ENCODE peak calls at places on chromosomes 11 and 22, in eight cellular contexts. One of them, this sample, is unnamed.
A peak's percentile ranks its signal among the peaks of the same experiment; 100 is the strongest.

GRCh38 chr22:25728064-25728463 is 13.9 kb upstream of the MYO18B start:
- DNase-seq in sigmoid colon: no peak
- DNase-seq in CD4-positive, alpha-beta memory T cell: no peak
- DNase-seq in OCI-LY7: no peak
- DNase-seq in lung: no peak
- DNase-seq in heart left ventricle: no peak
- DNase-seq in neural progenitor cell: no peak
- DNase-seq in psoas muscle: no peak
- DNase-seq in this sample: no peak

GRCh38 chr11:9351321-9351881 is 33.1 kb upstream of the IPO7 start:
- DNase-seq in OCI-LY7: no peak
- DNase-seq in neural progenitor cell: no peak
- DNase-seq in sigmoid colon: no peak
- DNase-seq in psoas muscle: no peak
- DNase-seq in CD4-positive, alpha-beta memory T cell: no peak
- DNase-seq in heart left ventricle: peak; percentile 32
- DNase-seq in lung: no peak
- DNase-seq in this sample: no peak

GRCh38 chr11:78208257-78209165 is 19.8 kb downstream of the USP35 start:
- DNase-seq in CD4-positive, alpha-beta memory T cell: no peak
- DNase-seq in sigmoid colon: peak; percentile 49
- DNase-seq in neural progenitor cell: no peak
- DNase-seq in heart left ventricle: no peak
- DNase-seq in psoas muscle: no peak
- DNase-seq in lung: no peak
- DNase-seq in OCI-LY7: no peak
- DNase-seq in this sample: no peak

GRCh38 chr11:120563698-120564572 is 52.4 kb downstream of the GRIK4 start:
- DNase-seq in psoas muscle: no peak
- DNase-seq in OCI-LY7: no peak
- DNase-seq in CD4-positive, alpha-beta memory T cell: no peak
- DNase-seq in neural progenitor cell: peak; percentile 88
- DNase-seq in lung: no peak
- DNase-seq in sigmoid colon: no peak
- DNase-seq in heart left ventricle: peak; percentile 50
- DNase-seq in this sample: peak; percentile 82

GRCh38 chr11:58564226-58564625 is 11.4 kb downstream of the LPXN start:
- DNase-seq in heart left ventricle: no peak
- DNase-seq in CD4-positive, alpha-beta memory T cell: no peak
- DNase-seq in psoas muscle: no peak
- DNase-seq in OCI-LY7: no peak
- DNase-seq in neural progenitor cell: no peak
- DNase-seq in lung: no peak
- DNase-seq in sigmoid colon: no peak
- DNase-seq in this sample: no peak

GRCh38 chr22:44445731-44446130 is 52.3 kb downstream of the RTL6 start:
- DNase-seq in sigmoid colon: peak; percentile 32
- DNase-seq in CD4-positive, alpha-beta memory T cell: no peak
- DNase-seq in heart left ventricle: no peak
- DNase-seq in neural progenitor cell: no peak
- DNase-seq in psoas muscle: no peak
- DNase-seq in lung: no peak
- DNase-seq in OCI-LY7: no peak
- DNase-seq in this sample: peak; percentile 43

GRCh38 chr11:101759771-101760450 is 154.9 kb upstream of the CEP126 start:
- DNase-seq in lung: no peak
- DNase-seq in neural progenitor cell: no peak
- DNase-seq in heart left ventricle: no peak
- DNase-seq in OCI-LY7: no peak
- DNase-seq in psoas muscle: no peak
- DNase-seq in CD4-positive, alpha-beta memory T cell: no peak
- DNase-seq in sigmoid colon: no peak
- DNase-seq in this sample: no peak

GRCh38 chr11:2202900-2203439 is 31.4 kb upstream of the TH start:
- DNase-seq in sigmoid colon: peak; percentile 52
- DNase-seq in OCI-LY7: no peak
- DNase-seq in neural progenitor cell: no peak
- DNase-seq in CD4-positive, alpha-beta memory T cell: no peak
- DNase-seq in lung: no peak
- DNase-seq in heart left ventricle: no peak
- DNase-seq in psoas muscle: peak; percentile 37
- DNase-seq in this sample: peak; percentile 70

DNA sequence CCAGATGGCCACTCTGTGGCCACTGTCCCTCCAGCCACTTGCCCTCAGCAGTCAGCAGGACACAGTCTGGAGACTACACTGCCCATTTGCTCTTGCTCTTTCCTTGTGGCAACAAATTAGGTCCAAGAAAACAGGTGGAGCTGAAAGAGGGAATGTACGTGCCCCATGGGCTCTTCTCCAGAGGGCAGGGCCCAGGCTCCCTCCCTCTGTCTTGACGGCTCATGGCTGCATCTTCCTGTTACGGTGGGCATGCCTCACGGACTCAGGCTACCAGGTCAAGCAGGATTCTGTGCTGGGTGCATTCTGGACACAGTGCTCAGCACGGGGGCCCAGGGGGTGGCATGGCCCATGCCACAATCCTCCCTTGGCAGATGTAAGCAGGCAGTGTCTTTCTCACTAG is 71.3 kb downstream of the MED15 start:
- DNase-seq in heart left ventricle: no peak
- DNase-seq in OCI-LY7: no peak
- DNase-seq in CD4-positive, alpha-beta memory T cell: no peak
- DNase-seq in neural progenitor cell: no peak
- DNase-seq in lung: no peak
- DNase-seq in psoas muscle: no peak
- DNase-seq in sigmoid colon: no peak
- DNase-seq in this sample: no peak
- H3K36me3 ChIP-seq in heart left ventricle: peaks cover 65% of the 10 kb centered on the region
- H3K36me3 ChIP-seq in OCI-LY7: peaks cover 64% of the 10 kb centered on the region
- H3K36me3 ChIP-seq in CD4-positive, alpha-beta memory T cell: peaks cover 84% of the 10 kb centered on the region
- H3K36me3 ChIP-seq in neural progenitor cell: no peaks in the 10 kb centered on the region
- H3K36me3 ChIP-seq in lung: peaks cover 9% of the 10 kb centered on the region
- H3K36me3 ChIP-seq in psoas muscle: peaks cover 3% of the 10 kb centered on the region
- H3K36me3 ChIP-seq in sigmoid colon: peaks cover 100% of the 10 kb centered on the region
- H3K36me3 ChIP-seq in this sample: peaks cover 52% of the 10 kb centered on the region

GRCh38 chr11:70306586-70307033 is 36.1 kb downstream of the PPFIA1 start:
- DNase-seq in psoas muscle: no peak
- DNase-seq in CD4-positive, alpha-beta memory T cell: no peak
- DNase-seq in neural progenitor cell: no peak
- DNase-seq in lung: no peak
- DNase-seq in sigmoid colon: no peak
- DNase-seq in heart left ventricle: no peak
- DNase-seq in OCI-LY7: no peak
- DNase-seq in this sample: no peak
- H3K4me1 ChIP-seq in psoas muscle: no peaks in the 10 kb centered on the region
- H3K4me1 ChIP-seq in CD4-positive, alpha-beta memory T cell: no peaks in the 10 kb centered on the region
- H3K4me1 ChIP-seq in neural progenitor cell: no peaks in the 10 kb centered on the region
- H3K4me1 ChIP-seq in lung: no peaks in the 10 kb centered on the region
- H3K4me1 ChIP-seq in sigmoid colon: no peaks in the 10 kb centered on the region
- H3K4me1 ChIP-seq in heart left ventricle: peaks cover 9% of the 10 kb centered on the region
- H3K4me1 ChIP-seq in OCI-LY7: no peaks in the 10 kb centered on the region
- H3K4me1 ChIP-seq in this sample: peaks cover 14% of the 10 kb centered on the region

GRCh38 chr22:48422900-48423480 is 1404.7 kb downstream of the BRD1 start:
- DNase-seq in OCI-LY7: no peak
- DNase-seq in CD4-positive, alpha-beta memory T cell: no peak
- DNase-seq in neural progenitor cell: no peak
- DNase-seq in psoas muscle: no peak
- DNase-seq in lung: no peak
- DNase-seq in sigmoid colon: no peak
- DNase-seq in heart left ventricle: no peak
- DNase-seq in this sample: no peak

GRCh38 chr22:48424201-48424627 is 1403.5 kb downstream of the BRD1 start:
- DNase-seq in psoas muscle: no peak
- DNase-seq in heart left ventricle: no peak
- DNase-seq in CD4-positive, alpha-beta memory T cell: no peak
- DNase-seq in OCI-LY7: no peak
- DNase-seq in sigmoid colon: no peak
- DNase-seq in lung: no peak
- DNase-seq in neural progenitor cell: no peak
- DNase-seq in this sample: no peak

GRCh38 chr22:48425091-48425506 is 1402.6 kb downstream of the BRD1 start:
- DNase-seq in lung: no peak
- DNase-seq in heart left ventricle: no peak
- DNase-seq in sigmoid colon: no peak
- DNase-seq in psoas muscle: peak; percentile 48
- DNase-seq in CD4-positive, alpha-beta memory T cell: no peak
- DNase-seq in OCI-LY7: no peak
- DNase-seq in neural progenitor cell: no peak
- DNase-seq in this sample: no peak

GRCh38 chr22:48423481-48423901 is 1404.2 kb downstream of the BRD1 start:
- DNase-seq in heart left ventricle: no peak
- DNase-seq in neural progenitor cell: no peak
- DNase-seq in OCI-LY7: no peak
- DNase-seq in CD4-positive, alpha-beta memory T cell: no peak
- DNase-seq in lung: no peak
- DNase-seq in psoas muscle: no peak
- DNase-seq in sigmoid colon: no peak
- DNase-seq in this sample: no peak

DNA sequence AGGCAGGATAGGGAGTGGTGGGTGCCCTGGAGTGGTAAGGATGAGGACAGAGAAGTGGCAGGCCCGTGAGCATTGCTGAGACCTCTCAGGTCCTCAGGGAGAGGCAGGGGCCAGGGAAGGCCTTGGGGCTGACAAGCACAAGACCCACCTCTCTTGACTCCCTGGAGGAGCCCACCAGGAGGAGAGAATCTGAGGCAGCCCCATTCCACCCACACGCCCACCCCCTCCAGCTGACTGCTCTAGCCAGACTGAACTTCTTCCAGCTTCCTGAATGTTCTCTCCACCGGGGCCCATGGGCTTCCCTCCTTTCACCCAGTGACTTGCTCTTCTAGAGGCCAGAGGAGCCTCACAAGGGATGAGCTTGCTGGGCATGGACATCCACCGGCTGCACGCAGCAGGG is 1403.0 kb downstream of the BRD1 start:
- DNase-seq in psoas muscle: no peak
- DNase-seq in lung: no peak
- DNase-seq in OCI-LY7: no peak
- DNase-seq in neural progenitor cell: no peak
- DNase-seq in heart left ventricle: no peak
- DNase-seq in sigmoid colon: no peak
- DNase-seq in CD4-positive, alpha-beta memory T cell: no peak
- DNase-seq in this sample: no peak
- H3K36me3 ChIP-seq in psoas muscle: no peaks in the 10 kb centered on the region
- H3K36me3 ChIP-seq in lung: no peaks in the 10 kb centered on the region
- H3K36me3 ChIP-seq in OCI-LY7: no peaks in the 10 kb centered on the region
- H3K36me3 ChIP-seq in neural progenitor cell: no peaks in the 10 kb centered on the region
- H3K36me3 ChIP-seq in heart left ventricle: no peaks in the 10 kb centered on the region
- H3K36me3 ChIP-seq in sigmoid colon: no peaks in the 10 kb centered on the region
- H3K36me3 ChIP-seq in CD4-positive, alpha-beta memory T cell: no peaks in the 10 kb centered on the region
- H3K36me3 ChIP-seq in this sample: no peaks in the 10 kb centered on the region

GRCh38 chr11:116788534-116788933 is 711 bp upstream of the ZPR1 start:
- DNase-seq in OCI-LY7: no peak
- DNase-seq in lung: no peak
- DNase-seq in heart left ventricle: no peak
- DNase-seq in sigmoid colon: no peak
- DNase-seq in CD4-positive, alpha-beta memory T cell: no peak
- DNase-seq in neural progenitor cell: no peak
- DNase-seq in psoas muscle: no peak
- DNase-seq in this sample: no peak

GRCh38 chr11:116786966-116787365 is 857 bp downstream of the ZPR1 start:
- DNase-seq in CD4-positive, alpha-beta memory T cell: no peak
- DNase-seq in psoas muscle: no peak
- DNase-seq in lung: no peak
- DNase-seq in neural progenitor cell: no peak
- DNase-seq in OCI-LY7: no peak
- DNase-seq in sigmoid colon: no peak
- DNase-seq in heart left ventricle: no peak
- DNase-seq in this sample: no peak

GRCh38 chr11:116786360-116786759 is 1.5 kb downstream of the ZPR1 start:
- DNase-seq in psoas muscle: no peak
- DNase-seq in sigmoid colon: no peak
- DNase-seq in OCI-LY7: no peak
- DNase-seq in lung: no peak
- DNase-seq in CD4-positive, alpha-beta memory T cell: no peak
- DNase-seq in heart left ventricle: no peak
- DNase-seq in neural progenitor cell: no peak
- DNase-seq in this sample: no peak

GRCh38 chr11:116787436-116787785 is 412 bp downstream of the ZPR1 start:
- DNase-seq in OCI-LY7: no peak
- DNase-seq in neural progenitor cell: no peak
- DNase-seq in sigmoid colon: no peak
- DNase-seq in psoas muscle: no peak
- DNase-seq in lung: no peak
- DNase-seq in CD4-positive, alpha-beta memory T cell: no peak
- DNase-seq in heart left ventricle: peak; percentile 32
- DNase-seq in this sample: no peak

GRCh38 chr11:116787786-116788486 is at the start of gene ZPR1:
- DNase-seq in sigmoid colon: peak; percentile 92
- DNase-seq in heart left ventricle: peak; percentile 88
- DNase-seq in psoas muscle: peak; percentile 93
- DNase-seq in CD4-positive, alpha-beta memory T cell: peak; percentile 86
- DNase-seq in lung: peak; percentile 89
- DNase-seq in OCI-LY7: peak; percentile 74
- DNase-seq in neural progenitor cell: peak; percentile 73
- DNase-seq in this sample: peak; percentile 93
- H3K4me1 ChIP-seq in sigmoid colon: no peaks in the 10 kb centered on the region
- H3K4me1 ChIP-seq in heart left ventricle: peaks cover 31% of the 10 kb centered on the region
- H3K4me1 ChIP-seq in psoas muscle: peaks cover 10% of the 10 kb centered on the region
- H3K4me1 ChIP-seq in CD4-positive, alpha-beta memory T cell: peaks cover 40% of the 10 kb centered on the region
- H3K4me1 ChIP-seq in lung: peaks cover 5% of the 10 kb centered on the region
- H3K4me1 ChIP-seq in OCI-LY7: peaks cover 22% of the 10 kb centered on the region
- H3K4me1 ChIP-seq in neural progenitor cell: peaks cover 5% of the 10 kb centered on the region
- H3K4me1 ChIP-seq in this sample: peaks cover 16% of the 10 kb centered on the region

GRCh38 chr11:62142043-62142375 is 18.2 kb downstream of the INCENP start:
- DNase-seq in CD4-positive, alpha-beta memory T cell: no peak
- DNase-seq in psoas muscle: no peak
- DNase-seq in sigmoid colon: no peak
- DNase-seq in heart left ventricle: no peak
- DNase-seq in neural progenitor cell: no peak
- DNase-seq in lung: no peak
- DNase-seq in OCI-LY7: no peak
- DNase-seq in this sample: no peak
- H3K36me3 ChIP-seq in CD4-positive, alpha-beta memory T cell: peaks cover 38% of the 10 kb centered on the region
- H3K36me3 ChIP-seq in psoas muscle: peaks cover 4% of the 10 kb centered on the region
- H3K36me3 ChIP-seq in sigmoid colon: peaks cover 79% of the 10 kb centered on the region
- H3K36me3 ChIP-seq in heart left ventricle: peaks cover 41% of the 10 kb centered on the region
- H3K36me3 ChIP-seq in neural progenitor cell: no peaks in the 10 kb centered on the region
- H3K36me3 ChIP-seq in lung: no peaks in the 10 kb centered on the region
- H3K36me3 ChIP-seq in OCI-LY7: peaks cover 100% of the 10 kb centered on the region
- H3K36me3 ChIP-seq in this sample: peaks cover 8% of the 10 kb centered on the region

GRCh38 chr22:32843300-32843699 is 41.8 kb downstream of the TIMP3 start:
- DNase-seq in CD4-positive, alpha-beta memory T cell: no peak
- DNase-seq in sigmoid colon: no peak
- DNase-seq in OCI-LY7: no peak
- DNase-seq in heart left ventricle: no peak
- DNase-seq in psoas muscle: no peak
- DNase-seq in lung: no peak
- DNase-seq in neural progenitor cell: no peak
- DNase-seq in this sample: no peak
- H3K4me1 ChIP-seq in CD4-positive, alpha-beta memory T cell: no peaks in the 10 kb centered on the region
- H3K4me1 ChIP-seq in sigmoid colon: no peaks in the 10 kb centered on the region
- H3K4me1 ChIP-seq in OCI-LY7: no peaks in the 10 kb centered on the region
- H3K4me1 ChIP-seq in heart left ventricle: peaks cover 66% of the 10 kb centered on the region
- H3K4me1 ChIP-seq in psoas muscle: peaks cover 34% of the 10 kb centered on the region
- H3K4me1 ChIP-seq in lung: peaks cover 41% of the 10 kb centered on the region
- H3K4me1 ChIP-seq in neural progenitor cell: peaks cover 10% of the 10 kb centered on the region
- H3K4me1 ChIP-seq in this sample: peaks cover 38% of the 10 kb centered on the region